ENCODE peak calls at places on chromosomes 6 and 20, in ten cellular contexts. H, Q, C, V, N, F, E, O, W and D are unnamed samples.
A peak's percentile ranks its signal among the peaks of the same experiment; 100 is the strongest.

GRCh38 chr6:168307695-168308021 is 11.9 kb downstream of the DACT2 start:
- DNase-seq in H (no peak), O (no peak), N (no peak), E (no peak), Q (no peak), C (no peak), V (no peak), F (no peak), W (no peak), D (no peak)

GRCh38 chr6:15510536-15511247 is 152.1 kb downstream of the DTNBP1 start:
- DNase-seq in V (no peak), N (no peak), Q (no peak), W (no peak), E (no peak), O (no peak), C (no peak), F (no peak), H (no peak), D (no peak)

GRCh38 chr20:50587291-50587961 is 77.2 kb downstream of the PTPN1 start:
- DNase-seq in H (no peak), V (no peak), O (no peak), C (no peak), W (no peak), F (no peak), N (no peak), Q (no peak), E (no peak), D (no peak)

GRCh38 chr6:44829811-44830210 is 442.3 kb downstream of the CDC5L start:
- DNase-seq in Q (no peak), O (no peak), E (no peak), V (no peak), W (no peak), C (no peak), H (no peak), N (no peak), F (no peak), D (no peak)

GRCh38 chr20:36821964-36822437 is 48.4 kb upstream of the DSN1 start:
- DNase-seq in V (no peak), H (peak; percentile 50), C (no peak), N (no peak), E (no peak), W (no peak), Q (no peak), O (no peak), F (no peak), D (no peak)

GRCh38 chr20:40980106-40980827 is 48.4 kb upstream of the TOP1 start:
- DNase-seq in E (no peak), N (no peak), F (no peak), O (no peak), C (no peak), V (no peak), W (no peak), H (no peak), Q (no peak), D (no peak)

GRCh38 chr6:126944512-126944911 is 174.0 kb upstream of the RSPO3 start:
- DNase-seq in H (no peak), V (no peak), N (no peak), E (peak; percentile 49), W (no peak), C (no peak), Q (no peak), O (no peak), F (no peak), D (no peak)

GRCh38 chr6:137588472-137588871 is 94.3 kb upstream of the OLIG3 start:
- DNase-seq in W (no peak), C (no peak), F (peak; percentile 34), N (no peak), Q (no peak), O (no peak), V (no peak), E (no peak), H (no peak), D (no peak)

GRCh38 chr6:150354754-150355571 is 13.8 kb upstream of the IYD start:
- DNase-seq in V (no peak), O (no peak), Q (no peak), F (no peak), W (no peak), H (no peak), N (no peak), E (peak; percentile 64), C (no peak), D (no peak)

GRCh38 chr20:63831696-63832686 is 927 bp upstream of the ZBTB46 start:
- DNase-seq in W (no peak), E (peak; percentile 90), N (no peak), F (no peak), C (no peak), H (no peak), O (no peak), V (no peak), Q (no peak), D (peak; percentile 80)

GRCh38 chr6:34610819-34611477 is 54.8 kb upstream of the SPDEF start:
- DNase-seq in E (no peak), H (no peak), W (peak; percentile 49), Q (no peak), N (no peak), O (no peak), F (no peak), V (peak; percentile 27), C (no peak), D (no peak)

GRCh38 chr6:81736428-81736827 is 16.1 kb downstream of the TENT5A start:
- DNase-seq in Q (no peak), F (no peak), W (no peak), V (no peak), C (no peak), O (no peak), H (no peak), E (no peak), N (no peak), D (no peak)

GRCh38 chr6:154606860-154607259 is 96.4 kb upstream of the CNKSR3 start:
- DNase-seq in V (no peak), E (no peak), Q (no peak), H (no peak), C (no peak), W (no peak), O (no peak), F (no peak), N (no peak), D (no peak)

GRCh38 chr6:39292637-39293036 is 21.6 kb downstream of the KCNK17 start:
- DNase-seq in H (no peak), V (no peak), Q (no peak), F (no peak), N (no peak), O (no peak), E (no peak), C (no peak), W (no peak), D (no peak)

GRCh38 chr20:34751453-34751852 is 47.3 kb downstream of the TP53INP2 start:
- DNase-seq in E (no peak), N (no peak), W (no peak), H (no peak), O (no peak), Q (no peak), F (no peak), V (no peak), C (no peak), D (no peak)

GRCh38 chr6:47709160-47709559 is 10.8 kb downstream of the ADGRF4 start:
- DNase-seq in H (no peak), V (no peak), O (no peak), C (no peak), F (no peak), W (no peak), E (no peak), Q (no peak), N (no peak), D (no peak)

GRCh38 chr20:58700121-58700780 is 7.7 kb downstream of the NPEPL1 start:
- DNase-seq in N (no peak), C (no peak), O (no peak), Q (no peak), V (no peak), F (no peak), E (no peak), W (no peak), H (no peak), D (no peak)

GRCh38 chr20:44010162-44010704 is 95.6 kb downstream of the TOX2 start:
- DNase-seq in O (no peak), N (no peak), E (no peak), H (no peak), W (no peak), F (no peak), V (no peak), C (no peak), Q (no peak), D (no peak)

GRCh38 chr6:118685823-118686449 is 34.5 kb upstream of the CEP85L start:
- DNase-seq in W (no peak), E (no peak), O (no peak), V (no peak), C (no peak), Q (no peak), N (no peak), F (peak; percentile 49), H (no peak), D (no peak)